ENCODE peak calls at places on chromosomes 3 and 15, in seven cellular contexts. J is K562; R is lower lobe of right lung; G is colonic mucosa; Z is mammary epithelial cell; M is CD8-positive, alpha-beta T cell; X is A549. H is an unnamed sample.

GRCh38 chr3:20071182-20071581 is 30.9 kb downstream of the KAT2B start:
- DNase-seq in J (no peak), R (no peak), G (no peak), Z (no peak), M (no peak), X (no peak), H (no peak)

GRCh38 chr3:53320697-53321096 is 26.6 kb downstream of the DCP1A start:
- DNase-seq in J (no peak), R (no peak), G (no peak), Z (no peak), M (no peak), X (no peak), H (peak)

GRCh38 chr3:94654096-94654495 is 591.2 kb downstream of the NSUN3 start:
- DNase-seq in J (no peak), R (no peak), G (no peak), Z (no peak), M (no peak), X (no peak), H (no peak)

GRCh38 chr3:100600181-100601042 is 9.0 kb upstream of the ADGRG7 start:
- DNase-seq in J (no peak), R (no peak), G (no peak), Z (peak), M (no peak), X (peak), H (peak)

GRCh38 chr3:186917660-186918312 is 12.5 kb upstream of the ST6GAL1 start:
- DNase-seq in J (no peak), R (no peak), G (no peak), Z (no peak), M (no peak), X (no peak), H (no peak)

GRCh38 chr3:121660356-121661171 is at the start of gene HCLS1:
- DNase-seq in J (no peak), R (peak), G (peak), Z (no peak), M (peak), X (no peak), H (peak)

GRCh38 chr15:66108483-66109270 is 144.9 kb downstream of the MEGF11 start:
- DNase-seq in J (no peak), R (no peak), G (no peak), Z (no peak), M (no peak), X (no peak), H (no peak)

GRCh38 chr15:73282567-73283200 is 86.1 kb downstream of the HCN4 start:
- DNase-seq in J (no peak), R (no peak), G (no peak), Z (no peak), M (no peak), X (no peak), H (no peak)

GRCh38 chr3:62678841-62679240 is 196.4 kb downstream of the CADPS start:
- DNase-seq in J (no peak), R (no peak), G (no peak), Z (no peak), M (no peak), X (no peak), H (no peak)

GRCh38 chr3:102053375-102053989 is 204.2 kb downstream of the NFKBIZ start:
- DNase-seq in J (no peak), R (no peak), G (no peak), Z (peak), M (no peak), X (peak), H (peak)

GRCh38 chr3:53846134-53846850 is at the start of the genes CHDH and IL17RB:
- DNase-seq in J (peak), R (peak), G (peak), Z (peak), M (no peak), X (peak), H (no peak)

GRCh38 chr3:43338295-43338694 is 52.0 kb downstream of the SNRK start:
- DNase-seq in J (peak), R (no peak), G (no peak), Z (peak), M (no peak), X (peak), H (no peak)

GRCh38 chr15:74776851-74777768 is 4.8 kb upstream of the CSK start:
- DNase-seq in J (no peak), R (no peak), G (peak), Z (no peak), M (peak), X (no peak), H (no peak)

GRCh38 chr3:108345492-108346205 is 49.3 kb downstream of the HHLA2 start:
- DNase-seq in J (no peak), R (no peak), G (no peak), Z (no peak), M (no peak), X (no peak), H (no peak)

GRCh38 chr3:112170046-112170445 is 37.0 kb upstream of the GCSAM start:
- DNase-seq in J (no peak), R (no peak), G (no peak), Z (no peak), M (no peak), X (no peak), H (no peak)

GRCh38 chr3:172622916-172623700 is 87.8 kb downstream of the NCEH1 start:
- DNase-seq in J (no peak), R (no peak), G (peak), Z (peak), M (peak), X (peak), H (peak)

GRCh38 chr3:136512391-136512790 is 239.8 kb downstream of the STAG1 start:
- DNase-seq in J (no peak), R (no peak), G (no peak), Z (no peak), M (no peak), X (no peak), H (no peak)

GRCh38 chr15:55829826-55830225 is 86.9 kb upstream of the PRTG start:
- DNase-seq in J (no peak), R (no peak), G (no peak), Z (peak), M (no peak), X (no peak), H (peak)

GRCh38 chr3:168620854-168621253 is 525.1 kb upstream of the GOLIM4 start:
- DNase-seq in J (no peak), R (no peak), G (peak), Z (no peak), M (no peak), X (peak), H (peak)

GRCh38 chr3:106765342-106765741 is 611.9 kb upstream of the CCDC54 start:
- DNase-seq in J (no peak), R (no peak), G (no peak), Z (peak), M (no peak), X (peak), H (peak)

GRCh38 chr15:92142242-92143232 is 251.1 kb upstream of the ST8SIA2 start:
- DNase-seq in J (no peak), R (no peak), G (no peak), Z (no peak), M (no peak), X (no peak), H (peak)

GRCh38 chr3:16369885-16370284 is 104.9 kb downstream of the OXNAD1 start:
- DNase-seq in J (no peak), R (no peak), G (no peak), Z (no peak), M (no peak), X (no peak), H (peak)

DNA sequence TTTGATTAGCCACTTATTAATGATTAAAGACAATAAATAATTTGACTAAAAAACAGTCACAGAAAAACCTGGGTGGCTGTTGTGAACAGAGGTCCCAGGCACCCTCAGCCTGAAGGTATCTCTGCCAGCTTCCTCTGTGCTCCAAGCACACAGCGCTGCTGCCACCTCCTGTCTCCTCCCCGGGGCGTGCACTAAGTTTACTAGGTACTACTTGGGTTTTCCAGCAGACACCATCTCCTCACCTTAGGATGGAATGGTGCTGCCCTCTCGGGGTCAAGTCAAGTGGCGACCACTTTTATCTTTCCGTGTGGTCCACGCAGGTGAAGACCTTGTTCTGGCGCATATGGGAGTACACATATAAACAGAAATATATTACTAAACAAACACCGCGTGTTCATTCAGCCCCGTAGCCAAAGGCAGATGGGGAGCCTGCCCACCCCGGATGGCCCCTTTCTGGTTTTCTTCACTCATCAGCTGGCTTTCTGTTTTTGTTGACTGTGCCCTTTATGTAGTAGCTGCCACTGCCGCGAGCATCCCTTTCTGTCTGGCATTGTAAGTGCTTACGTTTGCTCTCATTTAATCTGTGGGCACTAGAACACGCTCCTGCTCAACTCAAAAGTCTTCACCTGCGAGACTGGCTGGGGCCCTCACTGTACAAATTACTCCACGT is 128.0 kb downstream of the LRIG1 start:
- DNase-seq in J (no peak), R (no peak), G (peak), Z (no peak), M (peak), X (peak), H (peak)
- TF ChIP-seq CTCF in J (no peak), R (no peak), G (peak), Z (no peak), M (peak), X (no peak), H (peak)

GRCh38 chr3:11638669-11639402 is 4.9 kb downstream of the VGLL4 start:
- DNase-seq in J (no peak), R (no peak), G (no peak), Z (peak), M (no peak), X (no peak), H (no peak)

GRCh38 chr3:11637901-11638668 is 5.6 kb downstream of the VGLL4 start:
- DNase-seq in J (no peak), R (no peak), G (no peak), Z (peak), M (no peak), X (no peak), H (no peak)

GRCh38 chr3:11641683-11642407 is 1.9 kb downstream of the VGLL4 start:
- DNase-seq in J (no peak), R (no peak), G (no peak), Z (peak), M (peak), X (no peak), H (peak)

GRCh38 chr3:11641316-11641682 is 2.4 kb downstream of the VGLL4 start:
- DNase-seq in J (no peak), R (no peak), G (no peak), Z (no peak), M (no peak), X (no peak), H (no peak)

DNA sequence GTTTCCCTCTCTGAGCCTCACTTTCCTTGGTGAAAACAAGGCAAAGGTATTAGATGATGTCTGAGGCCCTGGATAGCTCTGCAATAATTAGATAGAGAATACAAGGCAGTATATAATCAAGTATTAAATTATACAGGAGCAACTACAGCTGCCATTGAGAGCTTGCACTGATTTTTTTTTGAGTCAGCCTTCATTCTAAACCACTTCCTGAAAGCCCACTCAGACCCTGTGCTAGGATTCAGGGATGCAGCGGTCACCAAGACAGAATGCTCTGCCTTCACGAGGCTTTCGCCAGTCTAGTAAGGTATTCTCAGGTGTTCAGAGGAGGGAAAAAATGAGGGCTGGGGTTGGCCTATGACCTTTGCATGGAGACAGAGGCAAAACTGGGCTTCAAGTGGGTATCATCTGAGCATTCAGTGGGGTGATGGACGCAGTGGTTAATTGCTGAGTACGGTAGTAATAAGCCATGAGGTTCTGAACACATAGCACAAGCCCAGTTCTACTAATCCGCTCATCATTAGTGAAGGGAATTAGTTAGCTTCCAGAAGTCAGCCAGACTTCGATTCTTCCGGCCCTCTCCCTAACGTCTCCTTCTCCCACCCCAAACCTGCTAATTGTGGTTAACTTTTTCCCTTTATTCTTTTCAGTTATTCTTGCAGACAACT is 3.6 kb downstream of the VGLL4 start:
- DNase-seq in J (no peak), R (no peak), G (no peak), Z (no peak), M (no peak), X (no peak), H (no peak)
- H3K4me3 ChIP-seq in J (no peak), R (no peak), G (no peak), Z (no peak), M (no peak), X (no peak), H (no peak)

GRCh38 chr3:77887611-77888010 is 847.7 kb downstream of the ROBO2 start:
- DNase-seq in J (no peak), R (no peak), G (no peak), Z (no peak), M (no peak), X (no peak), H (no peak)
- TF ChIP-seq CTCF in J (no peak), R (no peak), G (no peak), Z (no peak), M (no peak), X (no peak), H (no peak)

DNA sequence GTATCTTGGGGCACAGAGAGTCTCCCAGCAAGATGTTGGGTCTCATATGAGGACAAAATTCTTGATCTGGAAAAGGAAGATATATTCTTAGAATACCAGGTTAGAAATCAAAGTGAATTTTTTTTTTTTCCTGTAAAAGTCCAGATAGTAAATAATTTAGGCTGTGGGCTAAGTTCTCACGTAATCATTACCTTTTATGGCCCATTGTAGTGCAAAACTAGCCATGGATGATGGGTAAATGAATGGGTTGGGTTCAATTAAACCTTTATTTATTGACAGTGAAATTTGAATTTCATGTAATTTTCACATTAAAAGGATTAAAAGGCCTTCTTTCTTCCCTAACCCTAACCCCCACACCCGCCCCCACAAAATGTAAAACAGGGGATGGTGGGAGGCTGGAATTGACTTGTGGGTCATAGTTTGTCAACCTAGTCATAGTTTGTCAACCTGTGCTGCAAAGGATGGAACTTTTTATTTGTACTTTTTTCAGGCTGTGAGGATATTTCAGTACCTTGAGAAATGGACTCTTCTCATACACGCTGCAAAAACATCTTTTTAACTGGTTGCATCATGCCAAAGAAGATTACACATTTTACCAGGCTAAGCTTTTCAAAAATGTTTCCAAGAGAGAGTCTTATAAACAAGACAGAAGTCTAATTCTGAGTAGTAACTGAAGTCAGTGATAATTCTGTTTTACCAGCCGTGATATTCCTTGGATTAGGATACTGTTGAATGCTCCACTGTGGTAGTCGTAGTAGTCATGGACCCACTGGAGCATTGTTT is 138.8 kb downstream of the AKAP13 start:
- DNase-seq in J (no peak), R (no peak), G (no peak), Z (no peak), M (no peak), X (no peak), H (no peak)
- H3K4me3 ChIP-seq in J (no peak), R (no peak), G (no peak), Z (no peak), M (no peak), X (no peak), H (no peak)